ENCODE peak calls at places on chromosomes 4 and X, in nine cellular contexts. N, R, D, A, B, W, H, K and Z are unnamed samples.

GRCh38 chr4:11598591-11598990 is 169.9 kb upstream of the HS3ST1 start:
- DNase-seq in K (no peak), W (no peak), B (no peak), N (no peak), A (no peak), D (no peak), R (no peak), H (no peak), Z (no peak)

GRCh38 chrX:72367524-72367923 is 61.8 kb upstream of the CITED1 start:
- DNase-seq in N (no peak), W (no peak), K (no peak), H (no peak), B (no peak), D (no peak), A (no peak), R (no peak), Z (peak; percentile 81)

GRCh38 chrX:14291626-14292025 is 237.7 kb upstream of the GLRA2 start:
- DNase-seq in D (no peak), A (no peak), K (no peak), R (no peak), B (no peak), N (no peak), H (no peak), W (no peak), Z (peak; percentile 1)

GRCh38 chr4:181685461-181685860 is 557.7 kb upstream of the TENM3 start:
- DNase-seq in B (no peak), H (no peak), R (peak; percentile 76), N (no peak), K (peak; percentile 34), W (no peak), D (no peak), A (no peak), Z (no peak)

GRCh38 chrX:16665089-16665488 is 15.1 kb downstream of the S100G start:
- DNase-seq in R (peak; percentile 59), W (no peak), D (no peak), K (no peak), B (no peak), A (no peak), N (no peak), H (no peak), Z (no peak)

GRCh38 chrX:53483838-53484420 is 49.8 kb upstream of the HSD17B10 start:
- DNase-seq in D (no peak), R (peak; percentile 36), K (peak; percentile 45), N (no peak), A (no peak), B (no peak), H (no peak), W (no peak), Z (no peak)

GRCh38 chr4:98470831-98471230 is 187.6 kb downstream of the TSPAN5 start:
- DNase-seq in A (no peak), W (no peak), D (no peak), H (no peak), N (no peak), K (no peak), R (peak; percentile 56), B (no peak), Z (no peak)

GRCh38 chr4:153476829-153477574 is 10.8 kb downstream of the TMEM131L start:
- DNase-seq in D (no peak), N (no peak), A (no peak), R (no peak), H (no peak), B (no peak), W (no peak), K (no peak), Z (no peak)

GRCh38 chr4:185902654-185903053 is 90.7 kb upstream of the SORBS2 start:
- DNase-seq in B (no peak), A (no peak), R (no peak), K (no peak), N (no peak), H (no peak), W (no peak), D (no peak), Z (peak; percentile 29)

GRCh38 chr4:109739547-109739946 is 9.7 kb upstream of the PLA2G12A start:
- DNase-seq in D (no peak), W (no peak), R (peak; percentile 57), A (no peak), N (no peak), H (no peak), B (no peak), K (no peak), Z (no peak)

GRCh38 chrX:33725556-33726232 is 406.4 kb downstream of the FAM47A start:
- DNase-seq in A (no peak), H (peak; percentile 74), N (no peak), D (peak; percentile 69), B (no peak), W (no peak), K (no peak), R (peak; percentile 54), Z (peak; percentile 80)

GRCh38 chr4:89724716-89725115 is 112.2 kb downstream of the SNCA start:
- DNase-seq in B (no peak), R (peak; percentile 83), K (peak; percentile 12), W (no peak), A (no peak), N (no peak), D (no peak), H (no peak), Z (no peak)

GRCh38 chr4:82787342-82787741 is 11.3 kb downstream of the SCD5 start:
- DNase-seq in B (no peak), W (no peak), R (no peak), D (no peak), K (no peak), N (no peak), H (no peak), A (no peak), Z (no peak)

GRCh38 chrX:101415180-101416130 is 7.4 kb downstream of the HNRNPH2 start:
- DNase-seq in A (peak; percentile 38), B (no peak), N (peak; percentile 34), H (peak; percentile 73), K (peak; percentile 57), R (peak; percentile 81), D (peak; percentile 69), W (no peak), Z (peak; percentile 80)

GRCh38 chrX:150291014-150291413 is 72.1 kb upstream of the MAMLD1 start:
- DNase-seq in D (no peak), N (no peak), W (no peak), B (no peak), A (no peak), K (no peak), H (no peak), R (no peak), Z (no peak)

GRCh38 chrX:40061871-40062524 is 35.8 kb downstream of the BCOR start:
- DNase-seq in H (peak; percentile 46), B (no peak), W (no peak), R (no peak), D (no peak), N (no peak), A (no peak), K (no peak), Z (no peak)

GRCh38 chrX:23726196-23726595 is 16.9 kb downstream of the ACOT9 start:
- DNase-seq in A (no peak), K (no peak), R (no peak), W (no peak), N (no peak), B (no peak), H (no peak), D (no peak), Z (no peak)

GRCh38 chr4:173735055-173735454 is 205.0 kb upstream of the HAND2 start:
- DNase-seq in K (peak; percentile 27), D (no peak), A (no peak), R (peak; percentile 38), W (no peak), N (no peak), H (no peak), B (no peak), Z (no peak)

GRCh38 chrX:135572436-135572835 is 52.0 kb downstream of the INTS6L start:
- DNase-seq in W (no peak), K (peak; percentile 8), B (no peak), D (no peak), R (no peak), N (no peak), A (no peak), H (no peak), Z (no peak)

GRCh38 chr4:151799417-151800030 is 38.7 kb upstream of the GATB start:
- DNase-seq in D (no peak), K (no peak), R (no peak), B (no peak), H (peak; percentile 28), A (no peak), W (no peak), N (no peak), Z (no peak)

GRCh38 chr4:168766537-168767316 is 243.3 kb downstream of the CBR4 start:
- DNase-seq in A (no peak), D (no peak), K (peak; percentile 49), N (no peak), W (no peak), B (no peak), R (peak; percentile 84), H (no peak), Z (peak; percentile 9)

GRCh38 chrX:18887177-18887820 is 96.6 kb downstream of the PHKA2 start:
- DNase-seq in A (no peak), B (no peak), K (no peak), D (no peak), R (no peak), N (no peak), H (no peak), W (no peak), Z (peak; percentile 23)

GRCh38 chrX:71492086-71493065 is 40.5 kb upstream of the OGT start:
- DNase-seq in H (no peak), W (peak; percentile 19), D (peak; percentile 30), A (peak; percentile 61), B (no peak), N (peak; percentile 12), K (peak; percentile 47), R (peak; percentile 21), Z (peak; percentile 56)

GRCh38 chr4:129246850-129247542 is 151.0 kb downstream of the C4orf33 start:
- DNase-seq in R (no peak), B (no peak), A (no peak), H (peak; percentile 12), D (no peak), W (no peak), N (peak; percentile 97), K (no peak), Z (peak; percentile 50)

GRCh38 chr4:6687947-6688878 is 5.5 kb upstream of the S100P start:
- DNase-seq in A (no peak), R (no peak), W (no peak), N (no peak), D (no peak), K (no peak), B (no peak), H (peak; percentile 70), Z (no peak)

GRCh38 chr4:151957163-151957562 is 196.4 kb upstream of the GATB start:
- DNase-seq in A (no peak), K (no peak), B (no peak), D (no peak), N (no peak), W (no peak), R (no peak), H (peak; percentile 38), Z (peak; percentile 46)

GRCh38 chr4:15451181-15451865 is 18.4 kb upstream of the CC2D2A start:
- DNase-seq in K (peak; percentile 38), H (no peak), B (no peak), D (no peak), R (peak; percentile 65), N (no peak), W (no peak), A (no peak), Z (no peak)

GRCh38 chrX:40015693-40016092 is 82.1 kb downstream of the BCOR start:
- DNase-seq in D (no peak), B (no peak), W (no peak), A (no peak), H (no peak), N (no peak), K (no peak), R (no peak), Z (no peak)

GRCh38 chr4:166078383-166078782 is 205.3 kb downstream of the TLL1 start:
- DNase-seq in A (no peak), D (no peak), W (no peak), K (no peak), N (no peak), B (no peak), H (no peak), R (no peak), Z (no peak)

GRCh38 chr4:7429601-7430078 is 5.1 kb downstream of the PSAPL1 start:
- DNase-seq in H (no peak), W (no peak), N (no peak), B (no peak), A (no peak), K (no peak), R (no peak), D (no peak), Z (no peak)

GRCh38 chr4:20271954-20272353 is 20.2 kb downstream of the SLIT2 start:
- DNase-seq in W (no peak), R (no peak), K (no peak), D (no peak), A (no peak), B (no peak), H (no peak), N (peak; percentile 98), Z (no peak)